ENCODE peak calls at places on chromosomes 12 and 14, in seven cellular contexts. F, W, N, H, S, Q and U are unnamed samples.
A peak's percentile ranks its signal among the peaks of the same experiment; 100 is the strongest.

GRCh38 chr14:34254596-34254995 is 207.4 kb downstream of the SPTSSA start:
- DNase-seq in W (no peak), H (no peak), Q (no peak), S (no peak), N (no peak), F (no peak), U (peak; percentile 9)

GRCh38 chr12:38386238-38386985 is 69.8 kb downstream of the ALG10B start:
- DNase-seq in Q (no peak), F (no peak), S (no peak), W (no peak), H (no peak), N (no peak), U (no peak)

GRCh38 chr12:54413284-54414190 is 5.5 kb downstream of the ITGA5 start:
- DNase-seq in S (peak; percentile 48), H (peak; percentile 93), Q (no peak), W (peak; percentile 52), N (no peak), F (no peak), U (no peak)

GRCh38 chr12:128269108-128269713 is 2.2 kb downstream of the TMEM132C start:
- DNase-seq in H (no peak), W (no peak), F (no peak), N (no peak), S (no peak), Q (no peak), U (no peak)

GRCh38 chr14:90942511-90942910 is 117.9 kb downstream of the RPS6KA5 start:
- DNase-seq in H (no peak), F (no peak), N (no peak), Q (no peak), S (no peak), W (no peak), U (no peak)

GRCh38 chr12:68089101-68089500 is 70.4 kb downstream of the IFNG start:
- DNase-seq in W (no peak), F (no peak), Q (no peak), H (no peak), N (no peak), S (no peak), U (no peak)

GRCh38 chr14:85527006-85527405 is 2.9 kb upstream of the FLRT2 start:
- DNase-seq in N (no peak), S (no peak), Q (no peak), F (no peak), W (no peak), H (no peak), U (no peak)

GRCh38 chr14:45426685-45427282 is 173.8 kb upstream of the MIS18BP1 start:
- DNase-seq in Q (peak; percentile 38), N (no peak), F (peak; percentile 80), W (no peak), S (no peak), H (no peak), U (peak; percentile 47)

GRCh38 chr12:51381226-51382079 is 9.8 kb downstream of the GALNT6 start:
- DNase-seq in S (no peak), F (no peak), W (no peak), Q (no peak), H (no peak), N (no peak), U (peak; percentile 70)

GRCh38 chr14:44567997-44568396 is 60.9 kb upstream of the FSCB start:
- DNase-seq in F (no peak), H (no peak), Q (no peak), S (no peak), N (no peak), W (no peak), U (no peak)

GRCh38 chr14:21711360-21711961 is 37.8 kb upstream of the OR4E1 start:
- DNase-seq in N (peak; percentile 35), F (peak; percentile 40), H (no peak), W (no peak), S (no peak), Q (no peak), U (peak; percentile 54)

GRCh38 chr12:2335109-2335508 is 282.3 kb downstream of the CACNA1C start:
- DNase-seq in N (no peak), W (no peak), F (no peak), Q (no peak), H (no peak), S (no peak), U (no peak)

GRCh38 chr12:26723379-26724308 is 109.3 kb downstream of the ITPR2 start:
- DNase-seq in H (no peak), N (no peak), Q (no peak), S (no peak), W (no peak), F (no peak), U (peak; percentile 76)

GRCh38 chr12:41188841-41189394 is 798 bp downstream of the PDZRN4 start:
- DNase-seq in H (peak; percentile 58), W (no peak), Q (no peak), F (no peak), N (no peak), S (no peak), U (no peak)

GRCh38 chr12:109818900-109819500 is 14.2 kb downstream of the TRPV4 start:
- DNase-seq in S (no peak), H (no peak), N (no peak), Q (no peak), W (no peak), F (no peak), U (no peak)

GRCh38 chr14:87567926-87568325 is 425.1 kb downstream of the GALC start:
- DNase-seq in W (no peak), F (no peak), N (no peak), S (no peak), Q (no peak), H (no peak), U (no peak)

GRCh38 chr12:76183459-76184186 is 99.1 kb upstream of the NAP1L1 start:
- DNase-seq in N (no peak), S (peak; percentile 26), F (no peak), W (no peak), Q (no peak), H (no peak), U (no peak)

GRCh38 chr12:12715459-12716150 is 1.6 kb upstream of the CDKN1B start:
- DNase-seq in N (no peak), Q (no peak), S (no peak), H (no peak), F (peak; percentile 47), W (no peak), U (no peak)

GRCh38 chr14:55133416-55133815 is 4.4 kb downstream of the LGALS3 start:
- DNase-seq in Q (peak; percentile 16), N (no peak), W (no peak), S (no peak), F (no peak), H (no peak), U (no peak)

GRCh38 chr12:123431951-123432886 is 4.3 kb downstream of the RILPL2 start:
- DNase-seq in Q (no peak), W (no peak), S (no peak), H (no peak), N (no peak), F (no peak), U (no peak)

GRCh38 chr12:113239288-113239771 is 18.1 kb downstream of the TPCN1 start:
- DNase-seq in N (no peak), W (no peak), S (peak; percentile 90), F (no peak), H (peak; percentile 56), Q (no peak), U (no peak)

GRCh38 chr12:94614288-94614721 is 36.1 kb downstream of the TMCC3 start:
- DNase-seq in F (no peak), N (no peak), S (no peak), W (no peak), H (no peak), Q (peak; percentile 49), U (peak; percentile 32)

GRCh38 chr12:122215789-122216188 is 10.1 kb downstream of the DIABLO start:
- DNase-seq in N (no peak), W (no peak), S (no peak), H (no peak), Q (no peak), F (no peak), U (no peak)

GRCh38 chr14:37550511-37550910 is 44.5 kb downstream of the FOXA1 start:
- DNase-seq in F (peak; percentile 48), H (no peak), Q (no peak), W (no peak), S (no peak), N (no peak), U (no peak)

GRCh38 chr12:95116773-95117172 is 43.4 kb upstream of the NR2C1 start:
- DNase-seq in W (no peak), H (no peak), F (no peak), S (no peak), N (no peak), Q (no peak), U (no peak)

GRCh38 chr12:27237790-27238771 is 6.0 kb upstream of the STK38L start:
- DNase-seq in H (no peak), W (no peak), N (no peak), Q (peak; percentile 25), F (no peak), S (no peak), U (no peak)

GRCh38 chr12:49892732-49893317 is 10.9 kb downstream of the FAIM2 start:
- DNase-seq in H (no peak), Q (no peak), N (no peak), S (no peak), F (no peak), W (no peak), U (no peak)

GRCh38 chr14:78805586-78805985 is 635.4 kb downstream of the NRXN3 start:
- DNase-seq in F (no peak), W (no peak), Q (no peak), N (no peak), H (no peak), S (no peak), U (no peak)

GRCh38 chr14:104797112-104798044 is 1.8 kb upstream of the AKT1 start:
- DNase-seq in Q (no peak), N (no peak), W (no peak), S (no peak), F (no peak), H (no peak), U (no peak)

GRCh38 chr14:90019824-90020523 is 41.8 kb upstream of the KCNK13 start:
- DNase-seq in N (no peak), F (no peak), W (no peak), S (no peak), H (no peak), Q (no peak), U (no peak)

GRCh38 chr12:38669530-38669929 is 235.9 kb downstream of the CPNE8 start:
- DNase-seq in F (no peak), H (no peak), Q (no peak), S (no peak), N (no peak), W (no peak), U (peak; percentile 77)

GRCh38 chr14:105329411-105330200 is 15.1 kb downstream of the PACS2 start:
- DNase-seq in Q (no peak), F (no peak), N (no peak), H (no peak), W (no peak), S (no peak), U (no peak)

GRCh38 chr14:59325906-59326305 is 137.4 kb downstream of the DAAM1 start:
- DNase-seq in W (no peak), F (no peak), N (no peak), H (no peak), S (no peak), Q (no peak), U (no peak)

GRCh38 chr12:50550530-50551223 is 45.9 kb downstream of the DIP2B start:
- DNase-seq in F (no peak), Q (no peak), N (no peak), W (peak; percentile 46), S (no peak), H (no peak), U (no peak)

GRCh38 chr12:124732275-124733075 is 131.2 kb downstream of the SCARB1 start:
- DNase-seq in F (no peak), S (no peak), Q (no peak), N (no peak), W (no peak), H (no peak), U (peak; percentile 23)